ENCODE peak calls at places on chromosomes 1 and 21, in four cellular contexts. Q, J, E and M are unnamed samples.

GRCh38 chr1:172870901-172871606 is 179.7 kb downstream of the TNFSF18 start:
- DNase-seq in J (peak), E (no peak), Q (no peak), M (peak)

GRCh38 chr1:29579821-29580425 is 343.6 kb downstream of the PTPRU start:
- DNase-seq in J (peak), Q (no peak), E (peak), M (peak)

GRCh38 chr1:171716620-171717019 is 25.2 kb downstream of the VAMP4 start:
- DNase-seq in E (peak), J (peak), Q (no peak), M (peak)

GRCh38 chr21:43958364-43959158 is 53.5 kb upstream of the TRAPPC10 start:
- DNase-seq in Q (no peak), E (no peak), J (no peak), M (no peak)

GRCh38 chr21:45114475-45114874 is 40.1 kb downstream of the ADARB1 start:
- DNase-seq in Q (no peak), J (no peak), E (no peak), M (no peak)

GRCh38 chr1:157089789-157090188 is 9.8 kb downstream of the ETV3L start:
- DNase-seq in Q (no peak), J (no peak), E (no peak), M (no peak)

GRCh38 chr1:165169729-165170128 is 186.8 kb downstream of the LMX1A start:
- DNase-seq in E (no peak), J (no peak), Q (no peak), M (no peak)

GRCh38 chr1:108605633-108606032 is 45.7 kb downstream of the EEIG2 start:
- DNase-seq in J (no peak), Q (no peak), E (no peak), M (no peak)

GRCh38 chr21:46096596-46096981 is 1.3 kb upstream of the COL6A2 start:
- DNase-seq in J (no peak), Q (peak), E (no peak), M (no peak)

GRCh38 chr1:85867189-85867588 is 159.0 kb upstream of the ZNHIT6 start:
- DNase-seq in E (no peak), J (no peak), Q (no peak), M (peak)

GRCh38 chr1:62318320-62318755 is 896 bp downstream of the KANK4 start:
- DNase-seq in J (no peak), E (no peak), Q (no peak), M (no peak)
- H3K4me3 ChIP-seq in J (no peak), E (no peak), Q (peak), M (no peak)

GRCh38 chr1:112876315-112876714 is 79.7 kb downstream of the SLC16A1 start:
- DNase-seq in J (no peak), Q (no peak), E (no peak), M (no peak)

GRCh38 chr1:112878321-112878720 is 77.7 kb downstream of the SLC16A1 start:
- DNase-seq in E (no peak), Q (no peak), J (no peak), M (no peak)

GRCh38 chr1:112881742-112882127 is 74.3 kb downstream of the SLC16A1 start:
- DNase-seq in Q (no peak), J (peak), E (no peak), M (peak)

GRCh38 chr1:112879834-112880233 is 76.2 kb downstream of the SLC16A1 start:
- DNase-seq in Q (no peak), J (no peak), E (no peak), M (no peak)

DNA sequence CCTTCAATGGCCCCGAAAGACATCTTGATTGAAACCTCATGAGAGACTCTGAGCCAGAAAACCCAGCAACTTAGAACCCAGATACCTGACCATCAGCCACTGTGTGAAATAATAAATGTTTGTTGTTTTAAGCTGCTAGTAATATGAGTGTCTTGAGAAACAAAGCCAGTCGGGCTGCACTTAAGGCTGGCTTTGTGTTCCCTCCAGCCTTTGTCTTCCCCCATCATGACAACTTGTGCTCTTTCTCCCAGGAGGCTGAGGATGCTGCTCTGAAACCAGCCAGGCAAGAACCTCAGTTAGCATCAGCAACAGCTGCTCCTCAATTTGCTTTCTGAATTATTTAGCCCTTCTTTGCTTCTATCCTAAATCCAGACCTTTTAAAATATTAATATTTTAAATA is 78.3 kb downstream of the SLC16A1 start:
- DNase-seq in E (no peak), J (no peak), Q (no peak), M (no peak)
- H3K4me3 ChIP-seq in E (no peak), J (no peak), Q (no peak), M (no peak)

GRCh38 chr1:59149435-59149834 is 147.5 kb upstream of the FGGY start:
- DNase-seq in Q (no peak), E (no peak), J (no peak), M (no peak)

GRCh38 chr1:59150537-59151386 is 146.1 kb upstream of the FGGY start:
- DNase-seq in J (peak), E (peak), Q (peak), M (peak)

GRCh38 chr1:59154406-59154805 is 142.5 kb upstream of the FGGY start:
- DNase-seq in Q (no peak), E (no peak), J (peak), M (no peak)

GRCh38 chr1:59155326-59155725 is 141.6 kb upstream of the FGGY start:
- DNase-seq in J (no peak), E (no peak), Q (no peak), M (peak)

DNA sequence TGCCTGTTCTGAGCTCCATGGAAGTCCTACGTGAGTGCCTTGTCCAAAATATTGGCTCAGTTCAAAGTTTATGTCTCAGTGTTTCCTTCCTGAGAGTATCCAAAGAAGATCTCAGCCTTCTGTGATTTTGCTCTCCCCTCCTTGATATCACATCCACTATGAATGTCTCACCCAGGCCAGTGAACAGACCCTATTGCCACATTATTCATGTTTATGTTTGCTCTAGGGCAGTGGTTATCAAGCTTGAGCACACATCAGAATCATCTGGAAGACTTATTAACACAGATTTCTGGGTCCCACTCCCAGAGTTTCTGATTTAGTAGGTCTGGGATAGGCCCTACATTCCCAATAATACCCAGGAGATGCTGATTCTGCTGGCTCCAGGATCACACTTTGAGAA is 145.0 kb upstream of the FGGY start:
- DNase-seq in E (no peak), J (no peak), Q (no peak), M (peak)
- H3K4me3 ChIP-seq in E (no peak), J (no peak), Q (no peak), M (no peak)

GRCh38 chr1:39106949-39107740 is 81.0 kb downstream of the NDUFS5 start:
- DNase-seq in J (no peak), E (no peak), Q (no peak), M (no peak)
- H3K4me3 ChIP-seq in J (peak), E (peak), Q (peak), M (peak)

GRCh38 chr1:59156031-59156430 is 140.9 kb upstream of the FGGY start:
- DNase-seq in J (peak), Q (no peak), E (peak), M (no peak)

GRCh38 chr1:59146056-59146455 is 150.8 kb upstream of the FGGY start:
- DNase-seq in Q (no peak), J (no peak), E (no peak), M (no peak)

GRCh38 chr1:59146651-59147358 is 150.1 kb upstream of the FGGY start:
- DNase-seq in E (peak), J (peak), Q (peak), M (no peak)

GRCh38 chr1:59156526-59157196 is 140.2 kb upstream of the FGGY start:
- DNase-seq in E (peak), Q (no peak), J (peak), M (no peak)

DNA sequence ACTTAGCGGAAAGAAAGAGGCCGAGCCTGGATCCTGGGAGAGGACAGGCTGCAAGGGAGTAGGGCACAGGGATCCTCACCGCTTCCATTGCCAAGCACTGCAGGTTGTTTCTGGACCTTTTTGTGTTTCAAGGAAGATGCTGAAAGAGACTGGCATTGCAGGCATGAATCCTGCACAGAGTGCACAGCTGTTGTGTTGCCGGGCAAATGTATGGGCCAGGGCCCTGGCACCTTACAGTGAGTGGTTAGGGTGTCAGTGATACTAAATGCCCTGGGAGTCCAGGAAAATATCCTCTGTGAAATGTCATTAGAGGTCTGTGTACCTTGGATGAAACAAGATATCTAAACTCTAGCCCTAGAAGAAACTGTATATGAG is 145.5 kb upstream of the FGGY start:
- DNase-seq in J (no peak), Q (no peak), E (no peak), M (no peak)
- H3K4me3 ChIP-seq in J (no peak), Q (no peak), E (no peak), M (no peak)